ENCODE peak calls at places on chromosomes 7 and 10, in ten cellular contexts. F is HCT116, U is gastrocnemius medialis, P is uterus, K is heart left ventricle, O is testis, W is GM12878, H is A549, Q is spleen, X is adrenal gland. C is an unnamed sample. For H3K9me3, the result is how much of the 10 kb centered on the place peaks cover.

GRCh38 chr7:31307941-31308340 is 32.6 kb downstream of the NEUROD6 start:
- DNase-seq in F (no peak), K (no peak), X (no peak), U (no peak), W (no peak), P (no peak), Q (no peak), O (no peak), H (no peak), C (no peak)

GRCh38 chr7:126803060-126803665 is 449.6 kb downstream of the GRM8 start:
- DNase-seq in H (peak), F (peak), P (no peak), Q (no peak), W (peak), U (no peak), O (peak), K (no peak), X (peak), C (peak)

GRCh38 chr10:131996508-131997365 is 15.0 kb upstream of the BNIP3 start:
- DNase-seq in H (no peak), Q (peak), W (no peak), P (no peak), O (no peak), F (no peak), K (peak), U (peak), X (no peak), C (peak)

GRCh38 chr7:121329460-121330052 is 756 bp downstream of the WNT16 start:
- DNase-seq in H (no peak), W (no peak), Q (peak), U (no peak), F (no peak), X (no peak), P (no peak), O (no peak), K (no peak), C (peak)

GRCh38 chr7:112596260-112596659 is 115.5 kb downstream of the LSMEM1 start:
- DNase-seq in F (no peak), X (no peak), P (no peak), U (no peak), H (no peak), Q (no peak), W (no peak), K (no peak), O (no peak), C (no peak)

GRCh38 chr10:124719213-124719851 is 24.8 kb downstream of the FAM53B start:
- DNase-seq in K (peak), F (no peak), H (no peak), P (peak), W (peak), Q (peak), O (peak), U (peak), X (peak), C (peak)

GRCh38 chr7:99623702-99624447 is 7.1 kb downstream of the ZSCAN25 start:
- DNase-seq in X (no peak), U (no peak), O (no peak), P (no peak), F (no peak), Q (no peak), H (no peak), K (no peak), W (no peak), C (no peak)

GRCh38 chr10:76492026-76492425 is 1060.6 kb downstream of the LRMDA start:
- DNase-seq in P (no peak), U (no peak), O (no peak), W (no peak), F (no peak), K (no peak), H (no peak), Q (no peak), X (no peak), C (no peak)

GRCh38 chr10:29377333-29377961 is 88.6 kb downstream of the LYZL1 start:
- DNase-seq in W (no peak), U (no peak), P (no peak), K (no peak), H (peak), O (no peak), F (peak), Q (no peak), X (no peak), C (no peak)

GRCh38 chr7:130926021-130926691 is 192.1 kb upstream of the KLF14 start:
- DNase-seq in O (no peak), F (no peak), H (no peak), Q (peak), P (no peak), X (no peak), U (no peak), W (no peak), K (no peak), C (no peak)

GRCh38 chr7:71497233-71497946 is 365.4 kb downstream of the GALNT17 start:
- DNase-seq in P (peak), W (no peak), X (no peak), U (peak), K (peak), F (no peak), H (no peak), O (peak), Q (peak), C (no peak)

GRCh38 chr10:17782921-17783665 is 26.1 kb upstream of the MRC1 start:
- DNase-seq in H (no peak), P (peak), Q (no peak), K (no peak), X (no peak), O (no peak), F (no peak), U (peak), W (no peak), C (peak)

GRCh38 chr7:50309736-50310135 is 5.2 kb downstream of the IKZF1 start:
- DNase-seq in U (no peak), O (no peak), W (no peak), X (no peak), Q (no peak), P (no peak), K (no peak), F (no peak), H (no peak), C (no peak)

DNA sequence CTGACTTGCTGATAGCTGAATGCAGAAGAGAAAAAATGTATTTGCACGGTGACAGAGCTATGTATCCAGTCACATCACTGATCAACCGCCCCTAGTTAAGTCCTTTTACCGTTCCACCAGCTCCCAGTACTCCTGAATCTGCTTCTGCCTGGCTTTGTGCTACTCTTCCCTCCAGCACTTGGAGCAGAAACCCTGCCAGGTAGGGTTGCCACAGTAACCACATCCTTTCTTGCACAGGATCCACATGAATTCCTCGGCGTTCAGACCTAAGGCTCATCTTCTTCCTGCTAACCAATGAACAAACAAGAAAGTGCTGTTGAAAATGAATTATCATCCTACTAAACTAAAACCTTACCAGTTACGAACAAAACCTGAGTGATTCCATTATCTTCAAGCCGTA is 52.0 kb upstream of the KCTD7 start:
- DNase-seq in X (no peak), Q (no peak), F (no peak), K (no peak), H (no peak), U (no peak), P (no peak), O (no peak), W (no peak), C (no peak)
- H3K4me3 ChIP-seq in X (no peak), Q (no peak), F (no peak), K (no peak), H (no peak), U (no peak), P (no peak), O (no peak), W (no peak), C (no peak)

DNA sequence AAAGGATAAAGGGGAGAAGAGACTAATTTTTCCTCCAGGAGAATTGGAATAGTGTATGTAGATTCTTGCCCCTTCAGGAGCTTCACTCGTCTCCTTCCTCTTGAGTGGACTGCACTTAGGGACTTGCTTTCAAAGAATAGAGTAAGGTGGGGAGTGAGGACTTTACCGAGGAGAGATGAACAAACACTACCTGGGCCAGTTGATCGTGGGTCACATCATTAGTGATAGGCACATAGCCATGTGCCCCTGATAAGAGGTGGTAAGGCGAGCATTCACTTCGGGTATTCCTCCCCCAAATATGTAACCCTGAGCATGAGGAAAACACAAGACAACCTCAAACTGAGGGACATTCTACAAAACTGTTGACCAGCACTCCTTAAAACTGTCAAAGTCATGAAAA is 14.6 kb upstream of the KIFBP start:
- DNase-seq in X (no peak), U (no peak), O (no peak), H (no peak), P (no peak), Q (no peak), W (no peak), F (no peak), K (no peak), C (no peak)
- TF ChIP-seq POLR2A in X (no peak), U (no peak), O (no peak), H (no peak), P (no peak), Q (no peak), W (no peak), F (no peak), K (no peak), C (no peak)

DNA sequence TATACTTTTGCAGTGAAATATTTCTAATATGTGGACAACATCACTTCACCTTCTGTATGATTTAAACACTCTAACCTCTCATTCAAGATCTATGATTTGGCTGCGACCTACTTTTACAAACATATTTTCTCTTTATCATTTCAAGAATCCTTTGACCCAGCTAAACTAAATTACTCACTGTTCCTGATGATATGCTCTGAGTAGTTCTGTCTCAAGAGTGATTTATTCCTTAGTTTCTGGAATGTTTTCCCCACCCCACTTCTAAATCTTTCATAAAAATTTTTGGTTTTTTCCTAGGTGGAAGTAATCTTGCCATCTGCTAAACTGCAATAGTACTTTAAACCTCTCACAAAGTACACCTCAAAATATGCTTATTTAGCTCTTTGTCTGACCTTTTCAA is 170.8 kb downstream of the DNAJC1 start:
- DNase-seq in P (no peak), K (no peak), H (no peak), W (no peak), F (no peak), O (no peak), U (no peak), X (no peak), Q (no peak), C (no peak)
- H3K9me3 ChIP-seq in P (under half), K (under half), H (under half), W (under half), F (under half), O (under half), U (under half), X (under half), Q (under half), C (under half)

GRCh38 chr10:103691267-103691666 is 164.1 kb downstream of the SH3PXD2A start:
- DNase-seq in Q (no peak), X (no peak), H (no peak), K (no peak), F (no peak), P (no peak), O (no peak), W (no peak), U (no peak), C (no peak)

GRCh38 chr10:103692421-103693069 is 162.8 kb downstream of the SH3PXD2A start:
- DNase-seq in F (no peak), P (no peak), W (no peak), Q (no peak), H (no peak), K (no peak), X (no peak), U (no peak), O (no peak), C (no peak)

GRCh38 chr10:103690281-103690680 is 165.1 kb downstream of the SH3PXD2A start:
- DNase-seq in U (no peak), W (no peak), O (no peak), Q (no peak), H (no peak), P (peak), X (no peak), K (no peak), F (no peak), C (no peak)

GRCh38 chr10:103693070-103693811 is 162.1 kb downstream of the SH3PXD2A start:
- DNase-seq in P (no peak), X (no peak), U (no peak), O (peak), K (no peak), Q (no peak), W (no peak), H (peak), F (no peak), C (no peak)

DNA sequence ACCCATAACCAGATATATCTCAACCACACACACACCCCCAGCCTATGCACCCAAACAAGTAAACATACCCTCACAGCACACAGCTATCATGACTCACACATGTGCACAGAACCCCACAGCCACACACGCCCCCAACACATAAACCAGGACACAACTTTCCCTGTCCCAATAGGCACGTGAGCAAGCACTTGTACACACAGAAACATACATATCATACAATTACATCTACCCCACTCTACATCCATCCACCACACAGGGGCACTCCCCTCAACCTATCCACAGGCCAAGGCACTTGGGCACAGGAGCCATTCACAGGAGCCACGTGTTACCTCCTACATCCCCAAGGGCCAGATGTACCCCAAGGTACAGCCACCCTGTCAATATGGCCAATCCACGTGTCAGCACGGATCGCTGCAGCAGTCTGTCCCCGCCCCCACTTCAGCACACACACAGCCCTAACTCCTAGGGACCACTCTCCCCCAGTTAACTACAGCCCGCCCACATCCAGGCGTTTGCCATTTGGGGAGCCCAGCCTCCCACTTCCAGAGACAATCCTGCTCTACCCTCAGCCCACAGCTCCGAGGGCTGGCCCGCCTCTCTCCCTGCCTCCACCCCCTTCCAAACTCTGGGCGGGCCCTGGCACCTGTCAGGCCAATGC is 163.5 kb downstream of the SH3PXD2A start:
- DNase-seq in O (no peak), F (no peak), Q (no peak), K (no peak), H (no peak), X (no peak), P (peak), W (no peak), U (no peak), C (no peak)
- H3K4me3 ChIP-seq in O (peak), F (peak), Q (peak), K (no peak), H (no peak), X (no peak), P (peak), W (peak), U (no peak), C (no peak)

GRCh38 chr7:44490351-44491200 is at the start of gene NUDCD3:
- DNase-seq in F (peak), K (peak), Q (peak), U (peak), O (peak), X (peak), W (peak), P (peak), H (peak), C (peak)
- TF ChIP-seq POLR2A in F (peak), K (peak), Q (peak), U (peak), O (no peak), X (peak), W (peak), P (no peak), H (peak), C (peak)

DNA sequence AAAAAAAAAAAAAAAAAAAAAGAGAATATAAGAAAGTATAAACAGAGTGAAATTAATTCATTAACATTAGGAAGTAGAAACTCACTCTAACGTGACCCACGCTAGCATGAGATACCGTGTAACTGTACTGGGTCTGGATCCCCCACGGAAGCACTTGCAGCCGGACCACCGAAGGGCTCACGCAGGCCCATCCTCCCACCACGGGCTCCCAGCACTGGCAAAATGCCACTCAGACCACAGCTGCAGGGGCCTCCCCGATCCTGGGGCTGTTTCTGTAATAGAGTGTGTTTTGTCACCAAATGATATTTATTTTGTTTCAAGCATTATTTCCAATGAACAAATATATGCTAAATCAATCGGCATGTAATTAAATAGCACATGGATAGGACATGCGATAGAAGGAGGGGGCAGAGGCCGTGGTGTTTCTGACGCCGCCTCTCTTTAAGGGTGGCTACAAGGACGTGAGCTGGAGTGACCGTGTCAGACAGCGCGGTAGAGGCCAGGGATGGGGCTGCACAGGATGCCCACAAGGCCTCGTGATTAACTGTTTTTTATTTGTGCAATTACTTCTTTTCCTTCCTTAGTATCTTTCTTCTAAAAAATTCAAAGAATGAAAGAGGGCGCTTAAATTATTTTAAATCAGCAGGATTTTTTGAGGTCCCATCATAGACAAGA is 568.5 kb downstream of the PTPRN2 start:
- DNase-seq in U (no peak), K (no peak), H (no peak), F (no peak), W (no peak), X (no peak), P (no peak), Q (peak), O (no peak), C (no peak)
- H3K9me3 ChIP-seq in U (under half), K (under half), H (under half), F (under half), W (under half), X (under half), P (under half), Q (under half), O (under half), C (under half)

GRCh38 chr7:5597772-5598171 is 174.1 kb upstream of the TNRC18 start:
- DNase-seq in W (no peak), K (no peak), F (no peak), U (no peak), H (no peak), X (peak), P (no peak), O (no peak), Q (no peak), C (no peak)
- H3K4me3 ChIP-seq in W (peak), K (no peak), F (no peak), U (no peak), H (no peak), X (no peak), P (no peak), O (no peak), Q (no peak), C (no peak)

GRCh38 chr7:37377231-37377630 is 71.4 kb downstream of the ELMO1 start:
- DNase-seq in U (no peak), P (no peak), F (no peak), K (no peak), X (no peak), O (no peak), W (no peak), H (no peak), Q (no peak), C (no peak)

GRCh38 chr7:37380831-37381230 is 67.8 kb downstream of the ELMO1 start:
- DNase-seq in X (no peak), W (no peak), F (no peak), Q (no peak), H (no peak), U (no peak), K (no peak), O (no peak), P (no peak), C (no peak)

GRCh38 chr7:37382546-37383088 is 66.0 kb downstream of the ELMO1 start:
- DNase-seq in F (no peak), O (no peak), H (no peak), W (no peak), K (no peak), P (no peak), Q (no peak), U (no peak), X (no peak), C (no peak)

GRCh38 chr7:37376386-37376785 is 72.3 kb downstream of the ELMO1 start:
- DNase-seq in U (no peak), Q (no peak), P (no peak), X (no peak), O (no peak), K (no peak), W (no peak), F (no peak), H (no peak), C (no peak)

GRCh38 chr7:37379546-37379945 is 69.1 kb downstream of the ELMO1 start:
- DNase-seq in K (no peak), U (no peak), Q (no peak), P (no peak), F (no peak), O (no peak), X (no peak), W (no peak), H (no peak), C (no peak)
- TF ChIP-seq POLR2A in K (no peak), U (no peak), Q (no peak), P (no peak), F (no peak), O (no peak), X (no peak), W (no peak), H (no peak), C (no peak)

C was measured in thyroid gland.